ENCODE peak calls at places on chromosomes 11 and 22, in six cellular contexts. One of them, this sample, is unnamed.
A peak's percentile ranks its signal among the peaks of the same experiment; 100 is the strongest.

GRCh38 chr11:106466441-106467190 is 389.2 kb downstream of the AASDHPPT start:
- DNase-seq in AG04449: peak; percentile 61
- DNase-seq in coronary artery: no peak
- DNase-seq in colonic mucosa: no peak
- DNase-seq in fibroblast of lung: peak; percentile 95
- DNase-seq in GM06990: no peak
- DNase-seq in this sample: peak; percentile 89

GRCh38 chr11:16772141-16772512 is 33.7 kb downstream of the C11orf58 start:
- DNase-seq in fibroblast of lung: no peak
- DNase-seq in AG04449: no peak
- DNase-seq in colonic mucosa: no peak
- DNase-seq in GM06990: no peak
- DNase-seq in coronary artery: no peak
- DNase-seq in this sample: no peak

GRCh38 chr22:20298803-20299735 is 20.8 kb downstream of the DGCR6L start:
- DNase-seq in AG04449: no peak
- DNase-seq in GM06990: peak; percentile 82
- DNase-seq in colonic mucosa: peak; percentile 91
- DNase-seq in coronary artery: no peak
- DNase-seq in fibroblast of lung: peak; percentile 51
- DNase-seq in this sample: peak; percentile 64

GRCh38 chr22:23053051-23053707 is 17.1 kb upstream of the GNAZ start:
- DNase-seq in colonic mucosa: no peak
- DNase-seq in fibroblast of lung: no peak
- DNase-seq in GM06990: no peak
- DNase-seq in coronary artery: no peak
- DNase-seq in AG04449: no peak
- DNase-seq in this sample: no peak

GRCh38 chr22:47304191-47304831 is 541.9 kb downstream of the TBC1D22A start:
- DNase-seq in colonic mucosa: no peak
- DNase-seq in AG04449: no peak
- DNase-seq in GM06990: no peak
- DNase-seq in fibroblast of lung: no peak
- DNase-seq in coronary artery: peak; percentile 64
- DNase-seq in this sample: no peak

GRCh38 chr11:86230196-86230813 is 14.2 kb upstream of the EED start:
- DNase-seq in colonic mucosa: no peak
- DNase-seq in fibroblast of lung: no peak
- DNase-seq in AG04449: no peak
- DNase-seq in GM06990: no peak
- DNase-seq in coronary artery: no peak
- DNase-seq in this sample: no peak

GRCh38 chr11:73185680-73186293 is 32.3 kb upstream of the P2RY2 start:
- DNase-seq in fibroblast of lung: peak; percentile 18
- DNase-seq in coronary artery: peak; percentile 89
- DNase-seq in AG04449: peak; percentile 42
- DNase-seq in colonic mucosa: no peak
- DNase-seq in GM06990: no peak
- DNase-seq in this sample: peak; percentile 69

GRCh38 chr11:71316701-71317100 is 64.3 kb upstream of the SHANK2 start:
- DNase-seq in AG04449: no peak
- DNase-seq in GM06990: no peak
- DNase-seq in coronary artery: no peak
- DNase-seq in colonic mucosa: no peak
- DNase-seq in fibroblast of lung: no peak
- DNase-seq in this sample: no peak

GRCh38 chr22:32564170-32565001 is 89.8 kb downstream of the FBXO7 start:
- DNase-seq in AG04449: no peak
- DNase-seq in coronary artery: no peak
- DNase-seq in GM06990: no peak
- DNase-seq in fibroblast of lung: peak; percentile 39
- DNase-seq in colonic mucosa: no peak
- DNase-seq in this sample: peak; percentile 80

GRCh38 chr11:59197990-59198389 is 14.7 kb downstream of the MPEG1 start:
- DNase-seq in coronary artery: peak; percentile 88
- DNase-seq in AG04449: peak; percentile 53
- DNase-seq in colonic mucosa: no peak
- DNase-seq in fibroblast of lung: peak; percentile 71
- DNase-seq in GM06990: no peak
- DNase-seq in this sample: no peak

GRCh38 chr22:22799561-22799960 is 88.1 kb upstream of the IGLL5 start:
- DNase-seq in GM06990: no peak
- DNase-seq in fibroblast of lung: no peak
- DNase-seq in AG04449: no peak
- DNase-seq in coronary artery: no peak
- DNase-seq in colonic mucosa: no peak
- DNase-seq in this sample: no peak

GRCh38 chr11:3880724-3881123 is 25.3 kb downstream of the STIM1 start:
- DNase-seq in colonic mucosa: no peak
- DNase-seq in fibroblast of lung: no peak
- DNase-seq in AG04449: no peak
- DNase-seq in coronary artery: no peak
- DNase-seq in GM06990: no peak
- DNase-seq in this sample: peak; percentile 70

GRCh38 chr11:67434395-67434881 is 3.0 kb downstream of the PTPRCAP start:
- DNase-seq in fibroblast of lung: no peak
- DNase-seq in colonic mucosa: no peak
- DNase-seq in GM06990: peak; percentile 50
- DNase-seq in AG04449: no peak
- DNase-seq in coronary artery: no peak
- DNase-seq in this sample: no peak

GRCh38 chr11:67435727-67436458 is 1.6 kb downstream of the PTPRCAP start:
- DNase-seq in GM06990: no peak
- DNase-seq in coronary artery: no peak
- DNase-seq in fibroblast of lung: no peak
- DNase-seq in colonic mucosa: no peak
- DNase-seq in AG04449: no peak
- DNase-seq in this sample: no peak

GRCh38 chr11:67432655-67433349 is 4.5 kb downstream of the RPS6KB2 start:
- DNase-seq in AG04449: no peak
- DNase-seq in coronary artery: no peak
- DNase-seq in GM06990: peak; percentile 46
- DNase-seq in fibroblast of lung: no peak
- DNase-seq in colonic mucosa: no peak
- DNase-seq in this sample: no peak

GRCh38 chr11:67435031-67435726 is 2.3 kb downstream of the PTPRCAP start:
- DNase-seq in fibroblast of lung: no peak
- DNase-seq in coronary artery: no peak
- DNase-seq in colonic mucosa: no peak
- DNase-seq in AG04449: no peak
- DNase-seq in GM06990: no peak
- DNase-seq in this sample: no peak

GRCh38 chr11:67433536-67434394 is 3.7 kb downstream of the PTPRCAP start:
- DNase-seq in AG04449: no peak
- DNase-seq in colonic mucosa: no peak
- DNase-seq in GM06990: peak; percentile 51
- DNase-seq in coronary artery: no peak
- DNase-seq in fibroblast of lung: no peak
- DNase-seq in this sample: no peak
- H3K4me3 ChIP-seq in AG04449: no peak overlapping the region
- H3K4me3 ChIP-seq in colonic mucosa: no peak overlapping the region
- H3K4me3 ChIP-seq in GM06990: no peak overlapping the region
- H3K4me3 ChIP-seq in coronary artery: no peak overlapping the region
- H3K4me3 ChIP-seq in fibroblast of lung: no peak overlapping the region
- H3K4me3 ChIP-seq in this sample: no peak overlapping the region

GRCh38 chr11:19110290-19110689 is 6.7 kb upstream of the ZDHHC13 start:
- DNase-seq in coronary artery: no peak
- DNase-seq in fibroblast of lung: no peak
- DNase-seq in GM06990: no peak
- DNase-seq in colonic mucosa: no peak
- DNase-seq in AG04449: no peak
- DNase-seq in this sample: no peak
- TF ChIP-seq CTCF in coronary artery: no peak
- TF ChIP-seq CTCF in fibroblast of lung: no peak
- TF ChIP-seq CTCF in GM06990: no peak
- TF ChIP-seq CTCF in colonic mucosa: no peak
- TF ChIP-seq CTCF in AG04449: no peak
- TF ChIP-seq CTCF in this sample: no peak

DNA sequence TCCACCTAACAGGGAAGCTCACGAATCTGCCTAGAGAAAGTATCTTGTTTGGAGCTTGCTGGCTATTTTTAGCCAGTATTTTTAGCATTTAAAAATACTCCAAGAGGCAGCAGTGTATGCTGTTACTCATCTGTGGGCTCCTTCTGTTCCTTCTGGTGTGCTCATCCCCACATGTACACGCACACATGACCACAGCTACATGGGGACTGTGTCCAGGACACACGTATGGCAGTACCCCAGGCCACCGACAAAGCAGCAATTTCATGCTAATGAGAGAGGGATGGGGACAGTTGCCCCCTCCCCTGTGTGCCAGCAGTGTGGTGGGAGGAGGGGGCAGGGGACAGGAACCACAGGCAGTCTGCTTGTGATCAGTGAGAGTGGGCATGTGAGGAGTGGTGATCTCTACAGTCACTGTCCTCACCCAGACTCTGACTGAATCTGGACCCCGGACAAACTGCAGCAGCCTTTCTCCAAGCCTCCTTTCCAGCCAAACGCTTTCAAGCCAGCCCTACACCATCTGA is 16.4 kb downstream of the USP2 start:
- DNase-seq in AG04449: no peak
- DNase-seq in coronary artery: no peak
- DNase-seq in fibroblast of lung: no peak
- DNase-seq in colonic mucosa: no peak
- DNase-seq in GM06990: no peak
- DNase-seq in this sample: peak; percentile 53
- H3K4me3 ChIP-seq in AG04449: no peak overlapping the region
- H3K4me3 ChIP-seq in coronary artery: peak overlapping the region; percentile 31
- H3K4me3 ChIP-seq in fibroblast of lung: no peak overlapping the region
- H3K4me3 ChIP-seq in colonic mucosa: no peak overlapping the region
- H3K4me3 ChIP-seq in GM06990: no peak overlapping the region
- H3K4me3 ChIP-seq in this sample: no peak overlapping the region

DNA sequence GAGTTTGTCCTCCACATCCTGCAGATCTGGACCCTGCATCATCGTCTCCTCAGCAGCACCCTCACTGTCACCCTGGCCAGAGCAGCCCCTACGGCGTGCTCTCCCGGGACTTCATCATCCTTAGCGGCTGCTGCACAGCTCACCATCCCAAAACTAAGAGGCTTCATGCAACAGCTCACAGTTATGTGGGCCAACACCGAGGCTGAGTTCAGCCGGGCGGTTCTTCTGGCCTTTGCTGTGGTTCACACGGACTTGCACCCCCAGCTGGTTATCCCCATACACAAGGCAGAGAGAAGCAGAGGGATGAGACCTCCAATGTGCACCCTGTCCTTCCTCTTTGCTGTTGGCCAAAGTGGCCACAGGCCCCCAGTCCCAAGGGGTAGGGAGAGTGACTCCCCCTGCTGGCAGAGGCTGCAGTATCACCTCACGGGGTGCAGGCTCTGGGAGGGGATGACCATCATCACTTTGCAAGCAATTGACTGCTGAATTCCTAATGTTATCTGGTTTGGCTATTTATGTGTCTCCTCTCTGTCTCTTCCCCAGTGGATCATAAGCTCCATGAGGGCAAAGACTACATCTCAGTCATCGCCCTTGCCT is 276.8 kb downstream of the BRD1 start:
- DNase-seq in fibroblast of lung: no peak
- DNase-seq in AG04449: no peak
- DNase-seq in colonic mucosa: no peak
- DNase-seq in GM06990: no peak
- DNase-seq in coronary artery: no peak
- DNase-seq in this sample: no peak
- TF ChIP-seq CTCF in fibroblast of lung: no peak
- TF ChIP-seq CTCF in AG04449: no peak
- TF ChIP-seq CTCF in colonic mucosa: no peak
- TF ChIP-seq CTCF in GM06990: peak; percentile 7
- TF ChIP-seq CTCF in coronary artery: no peak
- TF ChIP-seq CTCF in this sample: no peak

DNA sequence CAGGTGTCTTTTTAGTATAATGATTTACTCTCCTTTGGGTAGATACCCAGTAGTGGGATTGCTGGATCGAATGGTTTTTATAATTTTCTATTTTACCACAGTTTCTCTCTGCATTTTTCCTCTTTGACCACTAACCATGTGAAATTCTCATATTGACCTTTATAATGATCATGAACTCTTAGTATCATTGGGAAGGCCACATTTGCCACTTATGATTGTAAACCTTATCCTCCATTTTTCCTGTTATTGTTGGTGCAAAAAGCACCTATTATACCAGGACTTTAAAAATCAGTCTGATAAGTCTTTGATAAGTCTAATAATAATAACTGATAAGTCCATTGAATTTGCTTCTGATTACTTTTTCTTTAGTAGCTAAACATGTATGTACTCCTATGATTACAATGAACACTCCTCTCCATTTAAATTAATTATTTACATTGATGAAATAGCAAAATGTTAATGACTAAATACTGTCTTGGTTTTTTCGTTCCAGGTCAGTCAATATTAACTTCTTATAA is 9.6 kb downstream of the NEAT1 start:
- DNase-seq in colonic mucosa: no peak
- DNase-seq in fibroblast of lung: peak; percentile 44
- DNase-seq in AG04449: no peak
- DNase-seq in coronary artery: no peak
- DNase-seq in GM06990: no peak
- DNase-seq in this sample: peak; percentile 36
- H3K4me3 ChIP-seq in colonic mucosa: no peak overlapping the region
- H3K4me3 ChIP-seq in fibroblast of lung: no peak overlapping the region
- H3K4me3 ChIP-seq in AG04449: peak overlapping the region; percentile 34
- H3K4me3 ChIP-seq in coronary artery: peak overlapping the region; percentile 90
- H3K4me3 ChIP-seq in GM06990: no peak overlapping the region
- H3K4me3 ChIP-seq in this sample: no peak overlapping the region

DNA sequence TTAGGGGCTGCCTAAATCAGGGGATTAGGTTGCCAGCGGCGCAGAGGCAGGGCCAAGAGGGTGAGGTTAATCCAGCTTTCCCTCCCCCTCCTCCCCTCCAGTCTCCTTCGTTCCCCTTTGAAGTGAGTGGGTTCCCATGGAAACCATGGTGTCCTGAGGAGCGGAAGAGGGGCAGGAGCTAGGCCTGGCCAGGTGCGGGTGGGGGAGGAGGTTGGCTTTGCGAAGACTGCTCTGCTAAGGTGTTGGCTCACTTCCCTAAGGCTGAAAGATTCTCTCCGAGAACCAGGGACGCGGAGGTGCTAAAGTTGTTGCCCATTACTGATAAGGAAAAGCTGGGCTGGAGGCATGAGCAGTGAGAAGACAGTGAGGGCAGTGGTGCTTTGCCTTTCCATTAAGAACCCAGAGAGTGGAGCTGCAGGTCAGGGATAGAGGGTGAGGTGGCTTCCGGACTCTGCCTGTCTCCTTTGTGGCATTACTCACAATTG is 124.6 kb downstream of the FEZ1 start:
- DNase-seq in AG04449: no peak
- DNase-seq in coronary artery: no peak
- DNase-seq in fibroblast of lung: no peak
- DNase-seq in colonic mucosa: no peak
- DNase-seq in GM06990: no peak
- DNase-seq in this sample: no peak
- TF ChIP-seq CTCF in AG04449: no peak
- TF ChIP-seq CTCF in coronary artery: no peak
- TF ChIP-seq CTCF in fibroblast of lung: no peak
- TF ChIP-seq CTCF in colonic mucosa: no peak
- TF ChIP-seq CTCF in GM06990: no peak
- TF ChIP-seq CTCF in this sample: no peak

This sample was measured in fibroblast of mammary gland.